ENCODE peak calls at places on chromosomes 5 and 9, in seven cellular contexts. J is PC-3, S is left colon, E is Daoy, V is COR-L47, G is head of caudate nucleus, Y is pancreas. P is an unnamed sample.

GRCh38 chr9:137382728-137383452 is 40.1 kb downstream of the EXD3 start:
- DNase-seq in E (no peak), J (no peak), Y (peak), G (no peak), S (no peak), V (peak), P (peak)

GRCh38 chr5:177479774-177480173 is 6.3 kb upstream of the DBN1 start:
- DNase-seq in G (no peak), E (no peak), V (no peak), S (no peak), Y (no peak), J (peak), P (no peak)

GRCh38 chr5:141692533-141692888 is 10.5 kb upstream of the ARAP3 start:
- DNase-seq in Y (no peak), V (no peak), J (no peak), G (no peak), E (no peak), S (no peak), P (no peak)

GRCh38 chr9:70553718-70554673 is 139.5 kb upstream of the KLF9 start:
- DNase-seq in E (peak), G (no peak), Y (no peak), S (no peak), J (no peak), V (no peak), P (no peak)

GRCh38 chr5:107874810-107875209 is 204.1 kb upstream of the EFNA5 start:
- DNase-seq in S (no peak), G (no peak), Y (no peak), V (no peak), E (peak), J (peak), P (no peak)

GRCh38 chr9:109705515-109705914 is 74.5 kb upstream of the PALM2AKAP2 start:
- DNase-seq in E (peak), J (peak), S (no peak), Y (no peak), G (no peak), V (no peak), P (no peak)

GRCh38 chr5:6383376-6383775 is 5.0 kb upstream of the MED10 start:
- DNase-seq in J (no peak), S (no peak), Y (no peak), E (no peak), V (no peak), G (no peak), P (no peak)

GRCh38 chr5:77230727-77231469 is 20.4 kb downstream of the PDE8B start:
- DNase-seq in V (no peak), G (no peak), E (no peak), Y (no peak), S (no peak), J (peak), P (no peak)

GRCh38 chr9:35574578-35575104 is 30.4 kb upstream of the TESK1 start:
- DNase-seq in E (no peak), S (no peak), Y (no peak), G (no peak), V (no peak), J (no peak), P (no peak)

GRCh38 chr9:113668057-113668456 is 204.5 kb downstream of the RGS3 start:
- DNase-seq in J (no peak), V (no peak), E (no peak), Y (no peak), G (no peak), S (no peak), P (no peak)

GRCh38 chr5:54529565-54529964 is 12.0 kb downstream of the SNX18 start:
- DNase-seq in Y (no peak), S (no peak), E (peak), G (no peak), J (no peak), V (no peak), P (no peak)

GRCh38 chr9:99366183-99366582 is 144.1 kb downstream of the SEC61B start:
- DNase-seq in E (no peak), Y (no peak), V (no peak), G (no peak), S (no peak), J (no peak), P (no peak)

GRCh38 chr9:128163027-128163515 is 3.0 kb downstream of the BBLN start:
- DNase-seq in V (no peak), Y (no peak), J (no peak), S (no peak), G (no peak), E (no peak), P (no peak)

GRCh38 chr9:84266087-84266561 is 74.4 kb downstream of the SLC28A3 start:
- DNase-seq in G (no peak), V (peak), S (no peak), Y (no peak), J (no peak), E (no peak), P (no peak)

GRCh38 chr9:133962341-133962740 is 29.8 kb downstream of the VAV2 start:
- DNase-seq in J (no peak), G (no peak), Y (peak), S (no peak), E (no peak), V (no peak), P (peak)

GRCh38 chr5:168766038-168766700 is 187.0 kb upstream of the PANK3 start:
- DNase-seq in J (no peak), Y (no peak), S (no peak), G (peak), E (no peak), V (no peak), P (no peak)